ENCODE peak calls at places on chromosomes 13 and 19, in eight cellular contexts. M, L, V, J, T, U, B and H are unnamed samples.

GRCh38 chr13:99347911-99348451 is 40.8 kb upstream of the GPR183 start:
- DNase-seq in T (no peak), M (no peak), L (no peak), J (no peak), B (no peak), U (no peak), V (no peak), H (no peak)

GRCh38 chr13:29767006-29767405 is 83.4 kb downstream of the UBL3 start:
- DNase-seq in T (no peak), M (no peak), V (no peak), B (no peak), J (no peak), L (no peak), U (peak), H (no peak)

GRCh38 chr13:29805994-29806748 is 44.2 kb downstream of the UBL3 start:
- DNase-seq in M (no peak), V (no peak), L (no peak), T (no peak), B (no peak), U (no peak), J (no peak), H (no peak)

GRCh38 chr19:10842788-10843187 is 5.4 kb upstream of the C19orf38 start:
- DNase-seq in M (no peak), J (no peak), U (no peak), L (no peak), V (no peak), T (no peak), B (no peak), H (no peak)

GRCh38 chr19:2229103-2230028 is 6.8 kb downstream of the PLEKHJ1 start:
- DNase-seq in U (no peak), M (no peak), J (no peak), L (no peak), T (no peak), V (no peak), B (no peak), H (no peak)

GRCh38 chr19:39327990-39328705 is 7.5 kb upstream of the LRFN1 start:
- DNase-seq in T (peak), B (peak), V (peak), M (peak), L (no peak), J (peak), U (peak), H (peak)

GRCh38 chr13:113770441-113770840 is 11.4 kb downstream of the TMEM255B start:
- DNase-seq in V (no peak), B (no peak), J (no peak), M (no peak), U (no peak), L (no peak), T (no peak), H (no peak)

GRCh38 chr13:48050550-48050949 is 13.0 kb downstream of the NUDT15 start:
- DNase-seq in U (no peak), L (no peak), B (no peak), J (no peak), T (no peak), M (no peak), V (no peak), H (no peak)

GRCh38 chr13:61149333-61149730 is 266.3 kb downstream of the PCDH20 start:
- DNase-seq in V (no peak), B (no peak), J (no peak), T (no peak), L (no peak), M (no peak), U (no peak), H (no peak)

GRCh38 chr19:29944415-29945012 is 2.5 kb downstream of the URI1 start:
- DNase-seq in T (no peak), L (no peak), M (no peak), J (no peak), B (no peak), U (no peak), V (no peak), H (no peak)

GRCh38 chr19:10105241-10106099 is 692 bp upstream of the PPAN start:
- DNase-seq in U (no peak), V (no peak), M (no peak), L (no peak), B (peak), T (peak), J (no peak), H (no peak)

GRCh38 chr19:23554548-23554947 is 132.5 kb downstream of the ZNF675 start:
- DNase-seq in U (no peak), J (no peak), L (no peak), V (no peak), T (no peak), B (no peak), M (peak), H (no peak)

GRCh38 chr13:95560387-95560786 is 7.9 kb downstream of the CLDN10 start:
- DNase-seq in J (no peak), V (no peak), B (no peak), T (no peak), M (no peak), U (no peak), L (no peak), H (no peak)

GRCh38 chr13:70732611-70733010 is 624.4 kb upstream of the KLHL1 start:
- DNase-seq in L (no peak), B (no peak), T (no peak), J (no peak), M (no peak), V (no peak), U (no peak), H (no peak)

GRCh38 chr13:70723732-70724131 is 615.5 kb upstream of the KLHL1 start:
- DNase-seq in M (no peak), V (peak), B (no peak), J (peak), L (no peak), U (no peak), T (no peak), H (peak)

GRCh38 chr19:17902701-17903100 is 30.1 kb upstream of the CCDC124 start:
- DNase-seq in B (no peak), L (no peak), U (no peak), T (no peak), M (peak), V (peak), J (peak), H (peak)

GRCh38 chr13:39516140-39516539 is 86.9 kb downstream of the LHFPL6 start:
- DNase-seq in T (no peak), B (no peak), V (peak), U (no peak), M (peak), L (no peak), J (no peak), H (peak)

GRCh38 chr13:109816112-109816978 is 30.0 kb upstream of the IRS2 start:
- DNase-seq in M (peak), V (no peak), J (no peak), B (no peak), L (no peak), T (no peak), U (no peak), H (no peak)

GRCh38 chr13:96119921-96120320 is 30.0 kb downstream of the HS6ST3 start:
- DNase-seq in V (no peak), U (no peak), L (no peak), T (no peak), J (no peak), M (no peak), B (no peak), H (no peak)

GRCh38 chr13:35857769-35858168 is 273.4 kb downstream of the DCLK1 start:
- DNase-seq in L (no peak), T (no peak), J (peak), M (peak), B (no peak), U (no peak), V (no peak), H (peak)